ENCODE peak calls at places on chromosomes 16 and 17, in six cellular contexts. T, Z, B, M, U and N are unnamed samples.

GRCh38 chr17:38450699-38451029 is 22.4 kb downstream of the ARHGAP23 start:
- DNase-seq in T (no peak), Z (no peak), B (no peak), M (no peak), U (no peak), N (peak; percentile 72)

GRCh38 chr16:16029431-16030011 is 80.1 kb downstream of the ABCC1 start:
- DNase-seq in T (peak; percentile 68), Z (no peak), B (no peak), M (peak; percentile 23), U (no peak), N (peak; percentile 40)

GRCh38 chr17:63082952-63083351 is 116.9 kb downstream of the TANC2 start:
- DNase-seq in T (peak; percentile 55), Z (no peak), B (no peak), M (no peak), U (peak; percentile 23), N (peak; percentile 48)

GRCh38 chr17:61759362-61759761 is 104.0 kb downstream of the BRIP1 start:
- DNase-seq in T (no peak), Z (no peak), B (no peak), M (no peak), U (no peak), N (no peak)

GRCh38 chr17:58531661-58532554 is 17.5 kb upstream of the MTMR4 start:
- DNase-seq in T (peak; percentile 21), Z (peak; percentile 62), B (peak; percentile 87), M (peak; percentile 32), U (peak; percentile 60), N (peak; percentile 54)

GRCh38 chr17:32514587-32514986 is 27.8 kb downstream of the CDK5R1 start:
- DNase-seq in T (no peak), Z (no peak), B (no peak), M (no peak), U (no peak), N (no peak)

GRCh38 chr17:11276486-11276885 is 35.5 kb downstream of the SHISA6 start:
- DNase-seq in T (no peak), Z (no peak), B (no peak), M (no peak), U (no peak), N (no peak)

GRCh38 chr17:63838586-63839184 is 3.8 kb downstream of the SMARCD2 start:
- DNase-seq in T (peak; percentile 45), Z (no peak), B (no peak), M (peak; percentile 87), U (peak; percentile 35), N (peak; percentile 20)

GRCh38 chr17:74417178-74418045 is 14.5 kb upstream of the GPRC5C start:
- DNase-seq in T (no peak), Z (no peak), B (no peak), M (peak; percentile 54), U (peak; percentile 48), N (peak; percentile 51)

GRCh38 chr17:64152428-64153125 is 22.6 kb upstream of the ERN1 start:
- DNase-seq in T (no peak), Z (no peak), B (no peak), M (peak; percentile 79), U (no peak), N (no peak)

GRCh38 chr16:87766485-87766797 is 655 bp upstream of the KLHDC4 start:
- DNase-seq in T (no peak), Z (no peak), B (no peak), M (no peak), U (no peak), N (no peak)

GRCh38 chr16:87762620-87763019 is 3.2 kb downstream of the KLHDC4 start:
- DNase-seq in T (no peak), Z (no peak), B (no peak), M (no peak), U (no peak), N (no peak)

GRCh38 chr16:87764600-87765472 is 950 bp downstream of the KLHDC4 start:
- DNase-seq in T (no peak), Z (no peak), B (no peak), M (no peak), U (no peak), N (no peak)

GRCh38 chr16:87765473-87765775 is 362 bp downstream of the KLHDC4 start:
- DNase-seq in T (peak; percentile 7), Z (no peak), B (no peak), M (no peak), U (peak; percentile 34), N (peak; percentile 3)

DNA sequence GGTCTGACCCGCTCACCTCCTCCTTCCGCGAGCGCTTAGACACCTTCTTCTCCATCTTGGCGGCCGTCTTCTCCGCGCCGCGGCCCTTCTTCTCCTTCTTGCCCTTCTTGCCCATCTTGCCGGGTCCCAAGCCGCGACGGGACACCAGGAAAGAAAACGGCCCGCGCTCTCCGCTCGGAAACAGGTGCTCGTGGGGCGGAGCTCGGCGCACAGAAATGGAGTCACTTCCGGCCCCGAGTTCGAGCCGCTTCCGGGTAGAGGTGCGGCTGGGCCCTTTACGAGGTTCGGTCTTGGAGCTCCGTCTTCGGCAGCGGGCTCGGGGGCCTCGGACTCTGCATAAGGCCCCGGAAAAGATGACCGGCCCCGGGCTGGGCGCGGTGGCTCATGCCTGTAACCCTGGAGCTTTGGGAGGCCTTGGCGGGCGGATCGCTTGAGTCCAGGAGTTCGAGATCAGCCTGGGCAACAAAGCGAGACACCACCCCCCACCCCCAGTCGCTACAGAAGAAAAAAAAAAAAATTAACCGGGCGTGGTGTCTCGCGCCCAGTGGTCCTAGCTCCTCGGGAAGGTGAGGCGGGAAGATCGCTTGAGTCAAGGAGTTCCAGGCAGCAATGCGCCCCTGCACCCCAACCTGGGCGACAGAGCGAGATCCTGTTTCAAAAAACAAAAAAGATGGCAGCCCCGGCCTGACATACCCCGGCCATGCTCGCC is at the start of gene KLHDC4:
- DNase-seq in T (peak; percentile 82), Z (peak; percentile 81), B (peak; percentile 95), M (peak; percentile 83), U (peak; percentile 92), N (peak; percentile 89)
- H4K8ac ChIP-seq in T (peak within 1 kb of the TSS; percentile 100), Z (no peak within 1 kb of the TSS), B (peak within 1 kb of the TSS; percentile 96), M (peak within 1 kb of the TSS; percentile 95), U (peak within 1 kb of the TSS; percentile 99), N (peak within 1 kb of the TSS; percentile 94)

GRCh38 chr17:6893382-6894205 is 62.1 kb upstream of the TEKT1 start:
- DNase-seq in T (no peak), Z (no peak), B (peak; percentile 67), M (no peak), U (peak; percentile 14), N (no peak)
- H3K4me2 ChIP-seq in T (no peak overlapping the region), Z (peak overlapping the region; percentile 73), B (peak overlapping the region; percentile 73), M (peak overlapping the region; percentile 49), U (peak overlapping the region; percentile 52), N (no peak overlapping the region)

DNA sequence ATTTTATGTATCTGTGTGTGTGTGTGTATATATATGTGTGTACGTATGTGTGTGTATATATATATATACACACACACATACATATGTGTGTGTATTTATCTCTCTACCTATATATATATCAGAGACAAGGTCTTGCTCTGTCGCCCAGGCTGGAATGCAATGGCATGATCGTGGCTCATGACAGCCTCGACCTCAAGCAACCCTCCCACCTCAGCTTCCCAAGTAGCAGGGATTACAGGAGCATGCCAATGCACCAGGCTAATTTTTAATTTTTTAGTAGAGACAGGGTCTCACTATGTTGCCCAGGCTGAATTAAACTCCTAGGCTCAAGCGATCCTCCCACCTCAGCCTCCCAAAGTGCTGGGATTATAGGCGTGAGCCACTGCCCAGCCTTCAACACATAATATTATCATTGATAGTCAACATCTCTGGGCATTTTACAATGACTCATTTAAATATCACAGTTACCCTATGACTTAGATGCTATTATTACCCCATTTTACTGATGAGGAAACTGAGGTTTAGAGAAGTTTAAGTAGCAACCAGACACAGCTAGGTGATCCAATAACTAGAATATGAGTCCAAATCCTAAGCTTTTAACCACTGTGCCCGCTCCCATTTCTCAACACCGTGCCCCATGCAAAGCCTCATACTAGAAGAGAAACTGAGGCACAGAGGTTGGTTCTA is 24.3 kb downstream of the G6PC3 start:
- DNase-seq in T (no peak), Z (no peak), B (no peak), M (no peak), U (no peak), N (peak; percentile 32)
- H3K4me3 ChIP-seq in T (no peak overlapping the region), Z (no peak overlapping the region), B (no peak overlapping the region), M (no peak overlapping the region), U (no peak overlapping the region), N (peak overlapping the region; percentile 10)

GRCh38 chr16:50692644-50692998 is 785 bp upstream of the NOD2 start:
- DNase-seq in T (no peak), Z (no peak), B (no peak), M (no peak), U (no peak), N (no peak)
- H4K8ac ChIP-seq in T (no peak overlapping the region), Z (peak overlapping the region; percentile 83), B (no peak overlapping the region), M (no peak overlapping the region), U (no peak overlapping the region), N (no peak overlapping the region)

GRCh38 chr17:40106089-40106759 is 5.8 kb upstream of the NR1D1 start:
- DNase-seq in T (no peak), Z (no peak), B (no peak), M (no peak), U (no peak), N (no peak)

GRCh38 chr17:40107266-40107980 is 7.0 kb upstream of the NR1D1 start:
- DNase-seq in T (no peak), Z (no peak), B (peak; percentile 62), M (no peak), U (no peak), N (peak; percentile 78)

GRCh38 chr17:40109471-40109824 is 9.1 kb upstream of the NR1D1 start:
- DNase-seq in T (no peak), Z (no peak), B (no peak), M (no peak), U (no peak), N (peak; percentile 12)

GRCh38 chr17:40104570-40105471 is 4.4 kb upstream of the NR1D1 start:
- DNase-seq in T (no peak), Z (no peak), B (no peak), M (no peak), U (no peak), N (no peak)

GRCh38 chr17:40106760-40107265 is 6.4 kb upstream of the NR1D1 start:
- DNase-seq in T (no peak), Z (no peak), B (no peak), M (no peak), U (no peak), N (peak; percentile 57)
- H3K4me2 ChIP-seq in T (peak overlapping the region; percentile 24), Z (no peak overlapping the region), B (peak overlapping the region; percentile 46), M (no peak overlapping the region), U (no peak overlapping the region), N (no peak overlapping the region)

GRCh38 chr16:51133691-51134090 is 17.4 kb downstream of the SALL1 start:
- DNase-seq in T (no peak), Z (no peak), B (peak; percentile 51), M (no peak), U (peak; percentile 31), N (no peak)
- H3K4me3 ChIP-seq in T (no peak overlapping the region), Z (no peak overlapping the region), B (peak overlapping the region; percentile 58), M (no peak overlapping the region), U (no peak overlapping the region), N (peak overlapping the region; percentile 69)